ENCODE peak calls at places on chromosomes 3 and 15, in five cellular contexts. L, T, K, E and X are unnamed samples.

GRCh38 chr3:119295816-119296484 is 1.8 kb downstream of the ARHGAP31 start:
- DNase-seq in K (no peak), E (no peak), L (no peak), T (peak; percentile 88), X (no peak)

GRCh38 chr3:189766416-189766815 is 135.2 kb downstream of the TP63 start:
- DNase-seq in E (peak; percentile 36), K (peak; percentile 61), T (no peak), L (no peak), X (no peak)

GRCh38 chr3:182238141-182238540 is 526.4 kb downstream of the SOX2 start:
- DNase-seq in K (peak; percentile 55), E (no peak), L (no peak), T (peak; percentile 80), X (no peak)

GRCh38 chr3:52490938-52491526 is 4.1 kb upstream of the STAB1 start:
- DNase-seq in L (peak; percentile 36), E (no peak), K (no peak), T (peak; percentile 33), X (no peak)

GRCh38 chr3:118884748-118885206 is 149.9 kb downstream of the IGSF11 start:
- DNase-seq in E (peak; percentile 87), T (peak; percentile 14), L (peak; percentile 56), K (peak; percentile 74), X (peak; percentile 71)

GRCh38 chr15:58441376-58442070 is 9.7 kb downstream of the LIPC start:
- DNase-seq in E (no peak), T (peak; percentile 86), K (no peak), L (no peak), X (peak; percentile 39)

GRCh38 chr15:91224750-91225380 is 124.8 kb downstream of the SV2B start:
- DNase-seq in K (peak; percentile 83), E (peak; percentile 72), L (peak; percentile 52), T (peak; percentile 2), X (peak; percentile 68)

GRCh38 chr3:52769786-52770445 is 824 bp downstream of the NEK4 start:
- DNase-seq in K (peak; percentile 33), L (peak; percentile 30), E (no peak), T (no peak), X (peak; percentile 14)

GRCh38 chr3:190169243-190169642 is 48.5 kb upstream of the P3H2 start:
- DNase-seq in L (no peak), K (no peak), T (no peak), E (no peak), X (no peak)

GRCh38 chr15:95252404-95252803 is 1021.0 kb downstream of the MCTP2 start:
- DNase-seq in L (no peak), E (no peak), T (no peak), K (no peak), X (no peak)

GRCh38 chr3:95235916-95236315 is 1173.1 kb downstream of the NSUN3 start:
- DNase-seq in E (no peak), K (no peak), T (no peak), L (no peak), X (no peak)

GRCh38 chr3:192130534-192131132 is 596.7 kb downstream of the FGF12 start:
- DNase-seq in T (peak; percentile 33), L (peak; percentile 46), K (peak; percentile 75), E (peak; percentile 68), X (peak; percentile 70)

GRCh38 chr3:155495387-155495786 is 201.9 kb upstream of the STRIT1 start:
- DNase-seq in T (peak; percentile 40), E (no peak), L (no peak), K (no peak), X (no peak)

GRCh38 chr15:29978411-29979382 is 104.1 kb upstream of the GOLGA8J start:
- DNase-seq in K (no peak), L (no peak), T (no peak), E (no peak), X (peak; percentile 19)

GRCh38 chr3:67551366-67552016 is 102.9 kb downstream of the SUCLG2 start:
- DNase-seq in T (no peak), L (no peak), K (no peak), E (no peak), X (no peak)

GRCh38 chr3:159795050-159795449 is 193.6 kb upstream of the IL12A start:
- DNase-seq in T (no peak), L (no peak), E (no peak), K (no peak), X (no peak)

GRCh38 chr3:151412989-151413388 is 28.4 kb upstream of the P2RY12 start:
- DNase-seq in E (peak; percentile 12), L (no peak), T (no peak), K (peak; percentile 70), X (no peak)

GRCh38 chr15:96321422-96322391 is 8.8 kb upstream of the NR2F2 start:
- DNase-seq in T (peak; percentile 44), L (no peak), E (peak; percentile 63), K (peak; percentile 69), X (no peak)

GRCh38 chr3:142735462-142735861 is 11.6 kb downstream of the TRPC1 start:
- DNase-seq in L (no peak), K (no peak), T (no peak), E (no peak), X (no peak)

GRCh38 chr3:71269896-71270295 is 313.6 kb downstream of the FOXP1 start:
- DNase-seq in K (no peak), E (no peak), T (no peak), L (no peak), X (no peak)

GRCh38 chr3:179100652-179101051 is 29.0 kb upstream of the ZMAT3 start:
- DNase-seq in K (no peak), E (no peak), T (peak; percentile 6), L (no peak), X (peak; percentile 63)

GRCh38 chr15:58340176-58340575 is 91.6 kb upstream of the LIPC start:
- DNase-seq in E (no peak), T (peak; percentile 37), K (no peak), L (peak; percentile 26), X (no peak)

GRCh38 chr3:6799264-6799915 is 61.5 kb upstream of the GRM7 start:
- DNase-seq in K (peak; percentile 24), T (no peak), E (peak; percentile 14), L (peak; percentile 50), X (peak; percentile 38)

GRCh38 chr3:50502584-50503423 is 630 bp downstream of the CACNA2D2 start:
- DNase-seq in L (no peak), K (peak; percentile 70), T (no peak), E (no peak), X (no peak)

GRCh38 chr15:55241895-55242294 is 45.2 kb upstream of the RSL24D1 start:
- DNase-seq in L (no peak), E (no peak), K (no peak), T (peak; percentile 69), X (no peak)

GRCh38 chr15:99476413-99477222 is 89.2 kb upstream of the MEF2A start:
- DNase-seq in E (peak; percentile 46), T (peak; percentile 99), L (peak; percentile 96), K (no peak), X (peak; percentile 97)

GRCh38 chr3:36891651-36892268 is 53.1 kb downstream of the TRANK1 start:
- DNase-seq in T (no peak), L (no peak), K (no peak), E (no peak), X (no peak)

GRCh38 chr15:88539441-88539840 is 7.0 kb downstream of the DET1 start:
- DNase-seq in L (no peak), T (no peak), E (no peak), K (no peak), X (no peak)

GRCh38 chr15:80599359-80599758 is 95.8 kb upstream of the ABHD17C start:
- DNase-seq in T (peak; percentile 78), L (no peak), K (no peak), E (no peak), X (no peak)

GRCh38 chr3:142213298-142213697 is 12.1 kb downstream of the GK5 start:
- DNase-seq in E (no peak), L (no peak), K (no peak), T (peak; percentile 33), X (peak; percentile 73)

GRCh38 chr3:52534281-52535183 is 875 bp upstream of the NT5DC2 start:
- DNase-seq in T (no peak), L (peak; percentile 59), E (no peak), K (peak; percentile 64), X (no peak)

GRCh38 chr3:132659370-132660055 is at the start of gene ACAD11:
- DNase-seq in T (peak; percentile 75), L (peak; percentile 69), E (peak; percentile 78), K (peak; percentile 75), X (peak; percentile 72)

GRCh38 chr3:14423197-14423743 is 20.9 kb downstream of the SLC6A6 start:
- DNase-seq in K (no peak), E (peak; percentile 79), T (no peak), L (no peak), X (peak; percentile 65)

DNA sequence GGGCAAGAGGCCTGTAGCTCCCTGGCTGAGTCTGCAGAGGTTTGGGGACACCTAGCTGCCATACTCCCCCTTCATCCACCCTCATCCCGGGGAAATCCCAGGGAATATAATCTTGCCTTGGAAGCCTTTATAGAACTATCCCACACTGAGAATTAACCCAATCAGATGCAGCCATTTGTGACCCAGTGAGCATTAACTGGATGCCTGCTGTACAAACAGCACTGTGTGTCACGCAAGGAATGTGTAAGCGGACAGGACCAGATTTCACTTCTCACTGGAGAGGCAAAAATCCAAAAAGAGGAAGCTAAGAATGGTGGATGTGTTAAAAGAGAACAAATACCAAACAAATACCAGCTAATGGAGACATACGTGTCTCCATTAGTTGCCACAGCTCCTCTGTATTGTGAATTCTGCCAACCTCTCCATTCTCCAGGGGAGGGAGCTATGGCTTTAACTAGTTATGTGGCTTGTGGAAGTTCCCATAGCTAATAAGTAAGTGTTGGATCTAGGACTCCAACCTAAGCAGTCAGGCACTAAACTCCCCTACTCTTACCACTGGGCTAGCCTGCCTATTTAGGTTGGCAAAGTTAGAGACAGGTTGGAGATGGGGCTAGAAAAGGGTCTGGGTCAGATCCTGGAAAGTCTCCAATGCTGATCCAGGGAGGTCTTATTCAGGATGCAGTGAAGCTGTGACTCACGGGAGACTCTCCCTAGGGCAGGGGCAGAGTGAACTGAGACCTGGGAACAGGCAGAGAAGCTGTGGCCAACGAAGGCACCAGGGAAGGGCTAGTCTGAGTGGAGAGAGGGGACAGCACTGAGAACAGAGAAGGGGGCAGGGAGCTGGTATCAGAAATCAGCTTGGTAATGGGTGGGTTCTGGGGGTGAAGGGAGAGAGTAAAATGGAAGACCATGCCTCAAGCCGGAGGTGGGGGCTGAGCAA is 2.5 kb downstream of the LTF start:
- DNase-seq in K (peak; percentile 64), L (peak; percentile 22), E (no peak), T (no peak), X (peak; percentile 22)
- TF ChIP-seq CTCF in K (peak; percentile 66), L (no peak), E (no peak), T (no peak), X (no peak)

GRCh38 chr15:68672781-68673205 is 94.0 kb downstream of the CORO2B start:
- DNase-seq in L (peak; percentile 27), E (no peak), K (peak; percentile 63), T (no peak), X (no peak)
- TF ChIP-seq CTCF in L (no peak), E (peak; percentile 21), K (peak; percentile 81), T (peak; percentile 22), X (no peak)

DNA sequence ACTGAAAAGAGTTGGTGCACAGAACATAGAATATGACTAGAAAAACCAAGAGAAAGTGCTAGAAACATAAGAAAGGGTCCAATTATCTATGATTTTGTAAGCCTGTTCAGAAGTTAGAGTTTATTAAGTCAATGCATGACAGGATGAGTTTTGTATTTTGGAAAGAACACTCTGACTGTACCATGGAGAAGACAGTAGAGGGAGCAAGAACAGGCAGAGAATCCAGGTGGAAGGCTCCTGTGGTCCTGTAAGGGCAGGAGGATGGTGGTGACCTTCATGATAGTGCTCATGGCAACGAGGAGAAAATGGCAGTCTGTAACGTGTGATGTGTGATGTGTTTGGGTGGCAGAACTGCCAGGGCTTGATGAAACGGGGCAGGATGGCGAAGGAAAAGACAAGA is 249.1 kb downstream of the CTNNB1 start:
- DNase-seq in E (no peak), T (no peak), L (no peak), K (peak; percentile 27), X (no peak)
- TF ChIP-seq CTCF in E (no peak), T (no peak), L (no peak), K (peak; percentile 55), X (no peak)

GRCh38 chr3:124986153-124987143 is 51.9 kb upstream of the MUC13 start:
- DNase-seq in K (peak; percentile 66), T (peak; percentile 96), L (no peak), E (peak; percentile 54), X (peak; percentile 92)
- TF ChIP-seq CTCF in K (peak; percentile 73), T (peak; percentile 50), L (peak; percentile 29), E (peak; percentile 43), X (peak; percentile 36)